ENCODE peak calls at places on chromosome 12, in four cellular contexts. Q, S, Y and H are unnamed samples.

GRCh38 chr12:89354630-89354931 is 2.3 kb upstream of the DUSP6 start:
- DNase-seq in Q (no peak), S (peak), Y (no peak), H (no peak)

GRCh38 chr12:13564266-13564810 is 367.8 kb downstream of the EMP1 start:
- DNase-seq in Y (no peak), S (no peak), Q (no peak), H (no peak)

GRCh38 chr12:110689601-110690430 is 901 bp upstream of the HVCN1 start:
- DNase-seq in Y (no peak), Q (no peak), S (no peak), H (no peak)

GRCh38 chr12:57549909-57550627 is at the start of gene KIF5A:
- DNase-seq in S (no peak), Q (no peak), Y (no peak), H (no peak)

GRCh38 chr12:86379337-86379736 is 123.1 kb upstream of the MGAT4C start:
- DNase-seq in Q (no peak), Y (no peak), S (no peak), H (no peak)

GRCh38 chr12:16350682-16351081 is 3.2 kb downstream of the MGST1 start:
- DNase-seq in Y (peak), Q (peak), S (peak), H (no peak)

GRCh38 chr12:102169922-102170698 is 27.5 kb downstream of the PMCH start:
- DNase-seq in Q (peak), Y (no peak), S (peak), H (peak)

GRCh38 chr12:126437934-126438333 is 1372.7 kb downstream of the AACS start:
- DNase-seq in Q (no peak), S (no peak), Y (no peak), H (no peak)

GRCh38 chr12:77679701-77680100 is 151.0 kb upstream of the NAV3 start:
- DNase-seq in Q (no peak), S (no peak), Y (no peak), H (peak)

GRCh38 chr12:108309674-108310312 is 29.3 kb downstream of the CMKLR1 start:
- DNase-seq in Q (no peak), S (no peak), Y (no peak), H (no peak)

GRCh38 chr12:48773686-48774085 is 15.2 kb downstream of the ADCY6 start:
- DNase-seq in S (no peak), Q (no peak), Y (no peak), H (no peak)

GRCh38 chr12:6961278-6961694 is 9.2 kb downstream of the PHB2 start:
- DNase-seq in S (peak), Q (peak), Y (peak), H (no peak)

GRCh38 chr12:130965668-130966067 is 12.0 kb downstream of the ADGRD1 start:
- DNase-seq in Y (no peak), S (no peak), Q (no peak), H (no peak)

GRCh38 chr12:65941388-65941787 is 117.1 kb downstream of the HMGA2 start:
- DNase-seq in Y (no peak), S (peak), Q (no peak), H (no peak)

GRCh38 chr12:109358154-109358869 is 10.6 kb downstream of the MYO1H start:
- DNase-seq in S (no peak), Q (peak), Y (no peak), H (no peak)

GRCh38 chr12:124385219-124385969 is 90.5 kb downstream of the RFLNA start:
- DNase-seq in Q (peak), S (no peak), Y (no peak), H (no peak)

GRCh38 chr12:40439771-40440492 is 215.1 kb downstream of the LRRK2 start:
- DNase-seq in Q (peak), Y (no peak), S (peak), H (no peak)

GRCh38 chr12:60842166-60842565 is 1246.3 kb downstream of the SLC16A7 start:
- DNase-seq in S (no peak), Y (no peak), Q (no peak), H (no peak)

GRCh38 chr12:42969357-42969756 is 379.8 kb upstream of the PRICKLE1 start:
- DNase-seq in Y (peak), S (no peak), Q (no peak), H (no peak)

GRCh38 chr12:10179871-10180270 is 1.0 kb downstream of the TMEM52B start:
- DNase-seq in Y (no peak), Q (no peak), S (no peak), H (no peak)

GRCh38 chr12:64746663-64747062 is 12.5 kb downstream of the GNS start:
- DNase-seq in S (peak), Y (no peak), Q (no peak), H (no peak)

GRCh38 chr12:122855071-122855829 is 20.0 kb downstream of the HIP1R start:
- DNase-seq in Q (no peak), Y (no peak), S (no peak), H (no peak)

GRCh38 chr12:69052613-69053408 is 119.8 kb upstream of the CPM start:
- DNase-seq in S (no peak), Q (peak), Y (peak), H (no peak)

GRCh38 chr12:127270193-127270592 is 996.8 kb upstream of the TMEM132C start:
- DNase-seq in Y (no peak), Q (peak), S (no peak), H (no peak)

GRCh38 chr12:130538343-130539095 is 177.6 kb downstream of the RIMBP2 start:
- DNase-seq in Y (no peak), S (no peak), Q (no peak), H (no peak)

GRCh38 chr12:92288533-92288932 is 142.9 kb upstream of the BTG1 start:
- DNase-seq in Y (no peak), S (no peak), Q (no peak), H (no peak)

GRCh38 chr12:6347367-6348338 is 5.8 kb upstream of the TNFRSF1A start:
- DNase-seq in Y (peak), Q (no peak), S (no peak), H (no peak)

GRCh38 chr12:115294443-115295133 is 610.6 kb upstream of the TBX3 start:
- DNase-seq in Q (peak), S (no peak), Y (no peak), H (no peak)

GRCh38 chr12:25123126-25123525 is 71.8 kb downstream of the DNAI7 start:
- DNase-seq in S (no peak), Y (no peak), Q (no peak), H (no peak)